ENCODE peak calls at places on chromosomes 6 and 20, in seven cellular contexts. E is GM12865; C is HCT116; J is breast epithelium; T is keratinocyte; Y is CD8-positive, alpha-beta T cell; B is fibroblast of pulmonary artery. U is an unnamed sample.

GRCh38 chr6:137241481-137242011 is 22.4 kb upstream of the IFNGR1 start:
- DNase-seq in E (no peak), C (no peak), J (no peak), T (no peak), Y (no peak), B (peak; percentile 56), U (peak; percentile 79)

GRCh38 chr6:148466158-148466557 is 123.5 kb downstream of the SASH1 start:
- DNase-seq in E (no peak), C (no peak), J (no peak), T (no peak), Y (no peak), B (no peak), U (no peak)

GRCh38 chr6:48177786-48178185 is 66.8 kb upstream of the PTCHD4 start:
- DNase-seq in E (no peak), C (no peak), J (no peak), T (no peak), Y (no peak), B (no peak), U (no peak)

GRCh38 chr6:118980063-118980462 is 45.1 kb upstream of the MCM9 start:
- DNase-seq in E (no peak), C (no peak), J (no peak), T (no peak), Y (no peak), B (peak; percentile 68), U (peak; percentile 49)

GRCh38 chr20:57160985-57161384 is 105.5 kb downstream of the BMP7 start:
- DNase-seq in E (no peak), C (no peak), J (no peak), T (no peak), Y (no peak), B (no peak), U (no peak)

GRCh38 chr6:8315154-8315553 is 120.2 kb downstream of the SLC35B3 start:
- DNase-seq in E (no peak), C (no peak), J (no peak), T (no peak), Y (no peak), B (no peak), U (no peak)

GRCh38 chr20:64038579-64039292 is 2.8 kb downstream of the C20orf204 start:
- DNase-seq in E (peak; percentile 90), C (peak; percentile 48), J (peak; percentile 72), T (no peak), Y (peak; percentile 70), B (peak; percentile 67), U (peak; percentile 97)

GRCh38 chr20:63000958-63001357 is 5.8 kb downstream of the BHLHE23 start:
- DNase-seq in E (no peak), C (no peak), J (no peak), T (no peak), Y (no peak), B (no peak), U (no peak)

GRCh38 chr6:46921059-46921458 is 679 bp downstream of the ADGRF5 start:
- DNase-seq in E (no peak), C (no peak), J (no peak), T (no peak), Y (no peak), B (no peak), U (no peak)

GRCh38 chr6:157332813-157333212 is 9.5 kb upstream of the TMEM242 start:
- DNase-seq in E (no peak), C (no peak), J (no peak), T (no peak), Y (no peak), B (no peak), U (no peak)

GRCh38 chr6:40799296-40800020 is 212.3 kb upstream of the LRFN2 start:
- DNase-seq in E (no peak), C (no peak), J (no peak), T (no peak), Y (no peak), B (no peak), U (no peak)

GRCh38 chr20:62253398-62253797 is 15.1 kb downstream of the OSBPL2 start:
- DNase-seq in E (no peak), C (no peak), J (no peak), T (no peak), Y (no peak), B (no peak), U (peak; percentile 45)

GRCh38 chr6:90457867-90458259 is 129.0 kb downstream of the MAP3K7 start:
- DNase-seq in E (no peak), C (no peak), J (no peak), T (no peak), Y (no peak), B (no peak), U (no peak)

GRCh38 chr20:46765506-46765905 is 56.1 kb downstream of the SLC2A10 start:
- DNase-seq in E (no peak), C (no peak), J (no peak), T (no peak), Y (no peak), B (no peak), U (no peak)

GRCh38 chr6:89817481-89817880 is 2.1 kb downstream of the MDN1 start:
- DNase-seq in E (no peak), C (no peak), J (no peak), T (no peak), Y (no peak), B (no peak), U (no peak)

GRCh38 chr6:71533939-71534379 is 245.3 kb downstream of the OGFRL1 start:
- DNase-seq in E (peak; percentile 6), C (peak; percentile 3), J (no peak), T (no peak), Y (no peak), B (peak; percentile 64), U (peak; percentile 34)

GRCh38 chr6:166940643-166941068 is 15.7 kb downstream of the RNASET2 start:
- DNase-seq in E (no peak), C (peak; percentile 65), J (no peak), T (no peak), Y (no peak), B (no peak), U (no peak)

GRCh38 chr6:81561731-81562130 is 190.8 kb downstream of the TENT5A start:
- DNase-seq in E (no peak), C (no peak), J (no peak), T (no peak), Y (no peak), B (no peak), U (no peak)

GRCh38 chr6:28544211-28544610 is 18.5 kb downstream of the GPX5 start:
- DNase-seq in E (peak; percentile 23), C (no peak), J (no peak), T (no peak), Y (no peak), B (no peak), U (no peak)

GRCh38 chr6:28543671-28544131 is 18.0 kb downstream of the GPX5 start:
- DNase-seq in E (peak; percentile 48), C (no peak), J (no peak), T (no peak), Y (peak; percentile 14), B (peak; percentile 23), U (no peak)

GRCh38 chr6:28542440-28543293 is 17.0 kb downstream of the GPX5 start:
- DNase-seq in E (peak; percentile 88), C (peak; percentile 90), J (no peak), T (peak; percentile 62), Y (peak; percentile 33), B (peak; percentile 82), U (peak; percentile 62)

GRCh38 chr6:28545955-28546354 is 20.3 kb downstream of the GPX5 start:
- DNase-seq in E (no peak), C (no peak), J (no peak), T (no peak), Y (no peak), B (no peak), U (no peak)

DNA sequence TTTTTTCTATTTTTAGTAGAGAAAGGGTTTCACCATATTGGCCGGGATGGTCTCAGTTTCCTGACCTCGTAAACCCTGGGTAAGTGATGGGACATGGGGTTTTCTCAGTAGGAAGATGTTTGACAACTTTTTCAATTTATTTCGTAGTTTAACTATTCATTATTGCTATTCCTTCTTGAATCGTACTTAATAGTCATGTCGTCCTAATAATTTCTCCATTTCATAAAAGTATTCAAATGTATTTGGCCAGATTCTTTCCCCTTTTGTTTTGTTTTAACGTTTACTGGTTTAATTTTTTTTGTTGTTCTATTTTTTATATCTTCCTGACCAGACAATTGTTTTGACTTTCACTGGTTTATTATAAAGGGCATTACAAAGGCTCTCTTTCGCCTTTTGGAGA is 16.3 kb downstream of the GPX5 start:
- DNase-seq in E (no peak), C (no peak), J (no peak), T (no peak), Y (no peak), B (no peak), U (no peak)
- H3K4me3 ChIP-seq in E (peak overlapping the region; percentile 63), C (peak overlapping the region; percentile 12), J (no peak overlapping the region), T (peak overlapping the region; percentile 71), Y (no peak overlapping the region), B (no peak overlapping the region), U (no peak overlapping the region)

GRCh38 chr6:129740013-129740412 is 30.0 kb upstream of the ARHGAP18 start:
- DNase-seq in E (no peak), C (no peak), J (no peak), T (no peak), Y (no peak), B (no peak), U (no peak)
- H3K4me3 ChIP-seq in E (no peak overlapping the region), C (no peak overlapping the region), J (no peak overlapping the region), T (no peak overlapping the region), Y (no peak overlapping the region), B (no peak overlapping the region), U (no peak overlapping the region)

DNA sequence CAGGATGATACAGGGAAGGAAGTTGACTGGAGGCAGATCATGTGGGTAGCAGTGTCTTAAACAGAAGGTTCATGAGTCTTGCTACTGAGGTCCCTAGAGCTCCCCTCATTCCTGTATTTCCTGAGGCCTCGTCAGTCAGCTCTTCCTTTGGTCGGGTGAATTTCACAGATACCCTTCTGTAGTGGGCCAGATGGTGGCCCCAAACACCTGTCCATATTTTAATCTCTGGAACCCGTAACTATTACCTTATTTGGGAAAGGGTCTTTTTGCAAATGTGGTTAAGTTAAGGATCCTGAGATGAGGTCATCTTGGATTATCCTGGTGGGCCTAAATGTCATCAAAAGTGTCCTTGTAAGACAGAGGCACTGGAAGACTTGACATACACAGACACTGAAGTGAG is 9.6 kb downstream of the KCNS1 start:
- DNase-seq in E (no peak), C (no peak), J (no peak), T (no peak), Y (no peak), B (no peak), U (no peak)
- H3K4me3 ChIP-seq in E (no peak overlapping the region), C (no peak overlapping the region), J (no peak overlapping the region), T (no peak overlapping the region), Y (no peak overlapping the region), B (no peak overlapping the region), U (no peak overlapping the region)

DNA sequence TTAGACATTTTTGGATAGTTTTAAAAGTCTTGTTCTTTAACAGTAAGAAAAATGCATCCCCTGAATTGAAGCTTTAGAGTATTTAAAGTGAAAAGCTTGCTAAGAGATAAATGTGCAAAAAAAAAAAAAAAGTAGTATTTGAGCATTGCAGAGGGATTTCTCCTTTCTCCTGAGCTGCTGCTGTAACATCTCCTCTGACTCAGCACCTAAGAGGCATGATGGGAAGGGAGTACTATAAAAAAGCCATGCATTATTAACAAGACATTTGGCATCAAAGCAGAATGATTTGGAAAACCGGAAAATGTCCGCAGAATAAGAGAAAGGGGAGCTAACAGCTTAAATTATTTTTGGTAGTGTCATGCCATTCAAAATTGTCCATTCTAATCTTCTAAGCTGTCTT is 27.9 kb downstream of the B4GALT5 start:
- DNase-seq in E (no peak), C (no peak), J (no peak), T (no peak), Y (no peak), B (peak; percentile 74), U (no peak)
- H3K4me3 ChIP-seq in E (no peak overlapping the region), C (no peak overlapping the region), J (no peak overlapping the region), T (no peak overlapping the region), Y (no peak overlapping the region), B (no peak overlapping the region), U (no peak overlapping the region)

GRCh38 chr6:13708679-13709261 is 2.9 kb downstream of the RANBP9 start:
- DNase-seq in E (peak; percentile 24), C (no peak), J (no peak), T (no peak), Y (no peak), B (peak; percentile 56), U (no peak)
- H3K4me3 ChIP-seq in E (peak overlapping the region; percentile 71), C (peak overlapping the region; percentile 84), J (peak overlapping the region; percentile 74), T (peak overlapping the region; percentile 93), Y (peak overlapping the region; percentile 65), B (peak overlapping the region; percentile 63), U (peak overlapping the region; percentile 69)